ENCODE peak calls at places on chromosomes 3 and 15, in five cellular contexts. B is colonic mucosa; K is NB4; F is H9; R is CD4-positive, alpha-beta T cell. V is an unnamed sample.

GRCh38 chr3:44045476-44046275 is 196.0 kb upstream of the TOPAZ1 start:
- DNase-seq in B (peak), K (peak), F (no peak), R (no peak), V (no peak)

GRCh38 chr15:84057714-84058331 is 177.8 kb upstream of the GOLGA6L4 start:
- DNase-seq in B (no peak), K (no peak), F (no peak), R (no peak), V (no peak)

GRCh38 chr3:45513041-45513440 is 81.5 kb upstream of the LIMD1 start:
- DNase-seq in B (no peak), K (no peak), F (no peak), R (no peak), V (no peak)

GRCh38 chr3:128786434-128787020 is 60.5 kb downstream of the RAB7A start:
- DNase-seq in B (no peak), K (no peak), F (no peak), R (no peak), V (no peak)

GRCh38 chr15:32994810-32995424 is 199.6 kb downstream of the FMN1 start:
- DNase-seq in B (no peak), K (peak), F (no peak), R (no peak), V (no peak)

GRCh38 chr3:120153294-120153693 is 59.0 kb upstream of the GSK3B start:
- DNase-seq in B (no peak), K (no peak), F (no peak), R (no peak), V (no peak)

GRCh38 chr3:8722808-8723207 is 10.8 kb upstream of the CAV3 start:
- DNase-seq in B (no peak), K (no peak), F (no peak), R (no peak), V (no peak)

GRCh38 chr3:16151109-16151508 is 23.4 kb upstream of the GALNT15 start:
- DNase-seq in B (peak), K (no peak), F (no peak), R (no peak), V (no peak)

GRCh38 chr3:64377942-64378341 is 152.7 kb upstream of the PRICKLE2 start:
- DNase-seq in B (no peak), K (no peak), F (no peak), R (no peak), V (no peak)

GRCh38 chr3:186476044-186476468 is 68.1 kb downstream of the CRYGS start:
- DNase-seq in B (no peak), K (no peak), F (no peak), R (no peak), V (no peak)

GRCh38 chr3:15815696-15816095 is 17.9 kb upstream of the ANKRD28 start:
- DNase-seq in B (no peak), K (peak), F (no peak), R (no peak), V (no peak)

GRCh38 chr3:149212386-149212785 is 9.2 kb downstream of the CP start:
- DNase-seq in B (no peak), K (no peak), F (no peak), R (no peak), V (no peak)

GRCh38 chr15:92463826-92464225 is 70.1 kb downstream of the ST8SIA2 start:
- DNase-seq in B (no peak), K (no peak), F (no peak), R (no peak), V (no peak)

GRCh38 chr15:87215100-87215499 is 1041.4 kb downstream of the NTRK3 start:
- DNase-seq in B (no peak), K (no peak), F (no peak), R (no peak), V (no peak)

GRCh38 chr3:11136871-11137626 is 17.2 kb upstream of the HRH1 start:
- DNase-seq in B (no peak), K (peak), F (peak), R (no peak), V (no peak)

GRCh38 chr15:40957581-40958051 is 4.3 kb downstream of the CHAC1 start:
- DNase-seq in B (peak), K (no peak), F (no peak), R (no peak), V (no peak)

GRCh38 chr3:73772599-73772998 is 147.9 kb upstream of the PDZRN3 start:
- DNase-seq in B (no peak), K (no peak), F (no peak), R (no peak), V (no peak)

GRCh38 chr3:85433334-85433733 is 474.5 kb downstream of the CADM2 start:
- DNase-seq in B (no peak), K (no peak), F (no peak), R (no peak), V (no peak)

GRCh38 chr3:168952551-168952950 is 711.0 kb downstream of the MECOM start:
- DNase-seq in B (no peak), K (peak), F (no peak), R (no peak), V (no peak)

GRCh38 chr3:146581877-146582508 is 23.2 kb downstream of the PLSCR5 start:
- DNase-seq in B (no peak), K (no peak), F (no peak), R (no peak), V (no peak)

GRCh38 chr3:195031574-195032003 is 239.4 kb downstream of the XXYLT1 start:
- DNase-seq in B (no peak), K (no peak), F (no peak), R (no peak), V (no peak)

GRCh38 chr3:86562095-86562494 is 428.9 kb downstream of the VGLL3 start:
- DNase-seq in B (no peak), K (no peak), F (no peak), R (no peak), V (no peak)

GRCh38 chr3:37920156-37920686 is 58.5 kb downstream of the CTDSPL start:
- DNase-seq in B (no peak), K (no peak), F (no peak), R (no peak), V (no peak)

GRCh38 chr15:73305331-73306211 is 63.2 kb downstream of the HCN4 start:
- DNase-seq in B (peak), K (peak), F (peak), R (no peak), V (no peak)

GRCh38 chr3:11719406-11720219 is 75.9 kb upstream of the VGLL4 start:
- DNase-seq in B (peak), K (peak), F (peak), R (peak), V (peak)

GRCh38 chr3:178631950-178632349 is 95.7 kb downstream of the KCNMB2 start:
- DNase-seq in B (no peak), K (no peak), F (no peak), R (no peak), V (no peak)

DNA sequence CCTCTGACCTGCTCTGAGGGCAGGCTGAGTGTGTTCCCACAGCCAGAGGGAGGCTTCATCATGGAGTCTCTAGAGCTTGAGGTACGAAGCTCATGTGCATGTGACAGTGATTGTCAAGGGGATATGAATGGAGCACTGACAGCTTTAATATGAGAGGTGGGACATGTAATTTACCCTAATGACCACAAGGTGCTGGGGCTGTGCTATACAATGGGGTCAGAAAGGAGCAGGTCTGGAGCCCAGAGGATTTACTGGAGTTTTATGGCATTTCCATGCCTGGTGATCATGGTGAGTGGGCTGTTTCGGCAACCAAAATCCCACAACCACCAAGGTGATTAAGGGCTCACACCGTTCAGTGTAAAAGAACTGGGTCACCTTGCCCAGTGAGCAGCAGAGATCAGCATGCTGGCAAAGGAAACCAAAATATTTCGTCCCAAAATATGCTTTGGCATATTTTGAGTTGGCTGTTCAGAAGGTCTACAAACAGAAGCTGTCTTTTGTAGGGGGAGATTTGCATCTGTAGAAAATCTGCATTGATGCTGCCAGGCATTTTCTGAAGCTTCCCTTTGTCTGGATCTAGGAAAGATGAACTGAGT is 40.1 kb upstream of the RASGRF1 start:
- DNase-seq in B (no peak), K (no peak), F (no peak), R (no peak), V (no peak)
- TF ChIP-seq CTCF in B (no peak), K (peak), F (peak), R (no peak), V (no peak)

GRCh38 chr15:42954291-42954690 is 33.7 kb upstream of the TTBK2 start:
- DNase-seq in B (no peak), K (no peak), F (no peak), R (no peak), V (no peak)

GRCh38 chr15:42955518-42955917 is 34.9 kb upstream of the TTBK2 start:
- DNase-seq in B (no peak), K (no peak), F (no peak), R (no peak), V (no peak)
- TF ChIP-seq CTCF in B (no peak), K (no peak), F (no peak), R (no peak), V (no peak)

DNA sequence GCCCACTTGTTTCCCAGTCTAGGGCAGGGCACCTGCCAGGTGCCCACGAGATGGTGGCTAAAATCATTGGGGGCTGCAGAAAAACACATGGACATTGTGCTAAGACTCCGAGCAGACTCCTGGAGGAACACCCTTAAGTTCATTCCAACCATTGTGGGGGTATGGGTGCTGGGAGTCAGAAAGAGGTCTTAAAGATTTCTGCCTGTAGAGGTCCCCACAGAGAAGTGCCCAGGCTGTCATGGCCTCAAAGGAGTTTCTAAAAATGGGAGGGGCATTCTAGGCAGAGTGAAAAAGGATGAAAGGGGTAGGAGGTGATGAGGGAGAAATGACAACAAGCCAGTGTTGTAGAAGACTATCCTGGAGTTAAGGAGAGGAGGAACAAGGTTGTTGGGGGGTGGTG is 17.1 kb downstream of the RBP1 start:
- DNase-seq in B (no peak), K (peak), F (peak), R (no peak), V (no peak)
- TF ChIP-seq CTCF in B (no peak), K (peak), F (peak), R (no peak), V (no peak)

DNA sequence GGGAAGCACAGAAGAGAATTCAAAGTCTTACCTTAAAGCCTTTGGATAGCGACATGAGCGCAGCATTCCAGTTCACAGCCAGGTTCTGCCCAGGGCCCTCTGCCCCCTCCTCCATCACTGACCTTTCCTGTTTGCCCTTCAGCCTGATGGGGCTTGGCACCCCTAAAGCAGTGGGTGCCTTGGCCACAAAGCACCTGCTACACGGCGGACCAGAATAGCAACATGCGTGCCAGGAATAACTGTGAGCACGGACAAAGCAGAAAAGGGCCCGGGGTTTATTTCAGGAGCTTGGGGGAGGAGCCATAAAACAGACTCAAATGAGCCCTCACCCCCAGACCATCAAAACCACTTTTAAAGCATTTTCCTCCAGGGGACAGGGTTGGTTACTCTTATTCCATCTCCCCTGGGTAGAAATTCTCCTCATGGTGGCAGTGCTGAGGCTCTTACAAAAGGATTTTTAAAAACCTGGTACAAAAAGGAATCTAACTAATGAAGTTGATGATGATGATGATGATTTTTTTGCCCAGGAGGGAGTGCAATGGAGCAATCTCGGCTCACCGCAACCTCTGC is 135.4 kb downstream of the KLF13 start:
- DNase-seq in B (no peak), K (no peak), F (peak), R (no peak), V (no peak)
- TF ChIP-seq CTCF in B (no peak), K (no peak), F (peak), R (no peak), V (no peak)

DNA sequence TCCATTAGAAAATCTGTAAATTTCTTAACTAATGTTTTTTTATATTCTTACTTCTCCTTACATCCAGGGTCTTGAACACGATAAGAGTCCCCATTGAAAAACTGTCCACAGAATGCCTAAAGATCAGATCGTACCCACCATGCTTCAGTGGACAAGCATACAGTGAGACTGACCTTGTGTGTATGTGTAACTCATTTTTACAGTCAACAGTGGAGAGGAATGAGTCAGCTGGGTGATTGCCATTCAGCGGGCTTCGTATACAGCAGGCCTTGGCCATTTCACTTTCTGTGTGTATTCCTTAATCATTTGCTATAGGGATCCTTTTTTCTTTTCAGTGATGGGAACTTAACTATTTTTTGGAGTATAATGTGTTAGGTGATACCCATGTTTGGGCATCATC is 10.6 kb downstream of the PARP14 start:
- DNase-seq in B (no peak), K (no peak), F (no peak), R (no peak), V (no peak)
- TF ChIP-seq CTCF in B (no peak), K (no peak), F (no peak), R (no peak), V (no peak)

GRCh38 chr15:55358471-55358870 is 39.4 kb downstream of the PIGB start:
- DNase-seq in B (no peak), K (no peak), F (no peak), R (no peak), V (no peak)
- TF ChIP-seq CTCF in B (no peak), K (no peak), F (no peak), R (no peak), V (no peak)

GRCh38 chr3:4884901-4885300 is 94.3 kb upstream of the BHLHE40 start:
- DNase-seq in B (no peak), K (no peak), F (no peak), R (no peak), V (no peak)

GRCh38 chr3:4886448-4886847 is 92.8 kb upstream of the BHLHE40 start:
- DNase-seq in B (no peak), K (no peak), F (no peak), R (no peak), V (no peak)

GRCh38 chr3:4887177-4887576 is 92.1 kb upstream of the BHLHE40 start:
- DNase-seq in B (no peak), K (no peak), F (no peak), R (no peak), V (no peak)

GRCh38 chr3:4883011-4883410 is 96.2 kb upstream of the BHLHE40 start:
- DNase-seq in B (no peak), K (no peak), F (no peak), R (no peak), V (no peak)

DNA sequence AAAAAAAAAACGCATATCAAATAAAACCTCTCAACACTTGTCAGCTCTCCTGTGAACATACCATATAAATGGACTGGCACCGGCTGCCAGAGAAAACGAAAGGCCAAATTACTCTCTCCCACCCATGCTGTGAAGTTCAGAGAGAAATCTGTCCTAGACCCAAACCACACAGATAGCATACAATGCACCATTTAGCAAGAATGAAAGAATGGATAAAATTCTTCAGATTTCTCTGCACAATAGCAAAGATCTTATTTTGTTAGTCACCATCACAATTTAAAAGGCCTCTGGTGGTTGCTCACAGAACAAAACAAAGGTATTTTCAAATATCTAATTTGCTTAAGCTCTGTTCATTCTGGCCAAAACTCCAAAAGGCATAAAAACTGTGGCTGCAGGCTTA is 93.9 kb upstream of the BHLHE40 start:
- DNase-seq in B (no peak), K (no peak), F (no peak), R (no peak), V (no peak)
- TF ChIP-seq CTCF in B (no peak), K (no peak), F (no peak), R (no peak), V (no peak)

DNA sequence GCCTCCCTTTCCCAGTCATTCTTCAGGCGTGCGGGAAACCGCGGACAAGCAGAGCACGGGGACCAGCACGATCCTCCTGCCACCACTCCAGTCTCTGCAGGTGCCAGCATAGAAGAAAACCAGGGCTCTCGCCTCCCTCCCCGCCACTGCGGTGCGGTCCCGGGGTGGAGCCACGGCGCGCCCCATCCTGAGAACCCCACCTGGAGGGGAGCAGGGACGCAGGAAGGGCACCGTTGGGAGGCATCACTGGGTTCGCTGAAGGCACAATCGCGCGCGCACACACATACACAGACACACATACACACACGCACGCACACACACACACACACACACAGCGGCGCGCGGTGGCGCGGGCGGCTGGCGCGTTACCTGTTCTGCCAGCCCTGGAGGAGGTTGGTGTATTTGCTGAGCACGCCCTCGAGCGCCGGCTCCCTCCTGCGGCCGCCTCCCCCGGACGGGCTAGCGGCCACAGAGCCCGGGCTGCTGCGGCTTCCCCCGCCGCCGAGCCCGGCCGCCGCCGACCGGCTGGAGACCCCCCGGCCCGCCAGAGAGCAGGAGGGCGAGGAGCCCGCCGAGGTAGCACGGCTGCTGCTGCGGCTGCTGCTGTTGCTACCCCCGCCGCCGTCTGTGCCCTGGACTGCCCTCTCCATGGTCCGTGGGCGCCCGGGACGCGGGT is 394 bp downstream of the OSBPL10 start:
- DNase-seq in B (peak), K (peak), F (peak), R (peak), V (peak)
- TF ChIP-seq CTCF in B (no peak), K (no peak), F (peak), R (no peak), V (no peak)